ENCODE peak calls at places on chromosomes 7 and 10, in nine cellular contexts. S is K562, R is stomach, V is SK-N-SH, Q is ovary, Y is H1, X is sigmoid colon, E is HepG2, Z is suprapubic skin. U is an unnamed sample. For H3K36me3, the result is how much of the 10 kb centered on the place peaks cover.

GRCh38 chr7:132430863-132431822 is 145.1 kb downstream of the PLXNA4 start:
- DNase-seq in Q (no peak), R (no peak), Y (no peak), V (peak), X (peak), Z (no peak), S (no peak), E (no peak), U (peak)

GRCh38 chr10:69893271-69893900 is 91.7 kb downstream of the COL13A1 start:
- DNase-seq in Y (no peak), V (no peak), X (no peak), S (no peak), E (no peak), Z (no peak), R (no peak), Q (no peak), U (peak)

GRCh38 chr7:73978681-73979563 is 49.1 kb upstream of the ELN start:
- DNase-seq in Z (peak), Q (no peak), E (peak), R (peak), X (peak), V (peak), Y (peak), S (peak), U (peak)

GRCh38 chr10:78551184-78552005 is 517.4 kb upstream of the ZMIZ1 start:
- DNase-seq in R (no peak), E (peak), Y (no peak), Q (no peak), V (no peak), S (no peak), Z (no peak), X (no peak), U (no peak)

GRCh38 chr7:156975620-156976019 is 26.1 kb downstream of the NOM1 start:
- DNase-seq in E (no peak), X (no peak), R (no peak), Z (no peak), Y (no peak), S (no peak), Q (no peak), V (no peak), U (no peak)

GRCh38 chr10:26737730-26738129 is 40.2 kb downstream of the PDSS1 start:
- DNase-seq in X (no peak), Q (no peak), V (no peak), S (no peak), R (no peak), Y (no peak), E (no peak), Z (no peak), U (no peak)

GRCh38 chr10:10471758-10472157 is 545.9 kb upstream of the CELF2 start:
- DNase-seq in V (no peak), E (no peak), S (no peak), X (no peak), Y (no peak), Q (no peak), Z (no peak), R (no peak), U (no peak)

GRCh38 chr7:110090113-110090820 is 1000.7 kb upstream of the LRRN3 start:
- DNase-seq in E (peak), Y (no peak), R (no peak), Z (no peak), S (no peak), X (no peak), Q (no peak), V (no peak), U (no peak)

GRCh38 chr10:109721401-109722028 is 201.8 kb downstream of the XPNPEP1 start:
- DNase-seq in S (no peak), E (no peak), R (no peak), Y (no peak), V (no peak), Z (no peak), X (no peak), Q (no peak), U (no peak)

GRCh38 chr7:112996472-112996871 is 90.2 kb downstream of the GPR85 start:
- DNase-seq in X (no peak), S (no peak), V (no peak), E (no peak), R (no peak), Q (no peak), Z (no peak), Y (no peak), U (no peak)

GRCh38 chr10:61834519-61834918 is 67.0 kb upstream of the ARID5B start:
- DNase-seq in Q (no peak), X (no peak), R (no peak), Z (no peak), E (no peak), Y (no peak), V (no peak), S (no peak), U (no peak)

DNA sequence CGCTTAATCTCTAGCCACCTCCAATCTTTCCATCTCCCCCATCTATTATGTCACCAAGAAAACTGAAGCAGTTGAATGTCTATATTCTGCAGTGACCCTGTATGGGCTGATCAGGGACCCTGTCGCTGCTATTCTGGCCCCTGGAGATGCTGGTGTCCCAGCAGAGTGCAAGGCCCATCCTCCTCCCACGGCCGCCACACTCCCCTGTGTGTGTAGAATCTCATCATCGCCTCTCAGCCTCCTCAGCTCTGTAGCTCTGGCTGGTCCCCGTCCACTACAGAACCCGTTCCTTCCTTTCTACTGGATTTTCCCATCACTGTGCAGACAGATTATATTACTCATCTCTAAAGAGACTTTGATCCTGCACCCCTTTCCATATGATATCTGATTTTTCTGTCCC is 235.8 kb upstream of the PFKP start:
- DNase-seq in Z (no peak), Q (no peak), Y (no peak), E (no peak), R (no peak), S (no peak), V (no peak), X (no peak), U (no peak)
- H3K27ac ChIP-seq in Z (no peak), Q (no peak), Y (no peak), E (no peak), R (no peak), S (no peak), V (no peak), X (no peak), U (no peak)

GRCh38 chr7:37916017-37916672 is 472 bp downstream of the SFRP4 start:
- DNase-seq in S (no peak), Q (peak), Z (no peak), Y (peak), V (peak), R (no peak), E (no peak), X (peak), U (peak)
- TF ChIP-seq EP300 in S (no peak), Q (no peak), Z (no peak), Y (no peak), V (no peak), R (no peak), E (no peak), X (no peak), U (no peak)

GRCh38 chr7:135620447-135620846 is 41.9 kb upstream of the STMP1 start:
- DNase-seq in Z (no peak), S (no peak), V (no peak), Q (no peak), E (no peak), Y (no peak), X (no peak), R (no peak), U (no peak)
- H3K36me3 ChIP-seq in Z (half or more), S (half or more), V (half or more), Q (under half), E (under half), Y (half or more), X (half or more), R (half or more), U (under half)

DNA sequence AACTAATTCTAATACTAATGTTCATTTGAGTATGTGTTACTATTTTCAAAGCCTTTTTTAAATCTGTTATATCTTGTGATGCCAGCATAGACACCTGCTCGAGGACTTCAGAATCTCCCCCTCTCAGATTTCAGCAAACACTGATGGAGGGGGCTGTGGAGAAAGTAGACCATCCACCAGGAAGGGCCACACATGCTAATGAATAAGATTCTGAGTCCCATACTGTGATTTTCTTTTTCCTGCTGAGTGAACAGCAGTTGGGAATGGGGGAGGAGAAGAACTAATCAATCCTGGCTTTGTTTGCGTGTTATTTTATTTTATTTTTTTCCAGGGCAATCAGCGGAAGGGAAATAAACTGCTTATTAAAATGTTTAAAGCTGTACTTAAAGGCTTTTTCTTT is 157.9 kb upstream of the CSTF2T start:
- DNase-seq in S (no peak), Z (no peak), X (no peak), E (no peak), V (no peak), Y (no peak), Q (no peak), R (no peak), U (no peak)
- H3K27ac ChIP-seq in S (no peak), Z (no peak), X (no peak), E (no peak), V (no peak), Y (no peak), Q (no peak), R (no peak), U (no peak)

DNA sequence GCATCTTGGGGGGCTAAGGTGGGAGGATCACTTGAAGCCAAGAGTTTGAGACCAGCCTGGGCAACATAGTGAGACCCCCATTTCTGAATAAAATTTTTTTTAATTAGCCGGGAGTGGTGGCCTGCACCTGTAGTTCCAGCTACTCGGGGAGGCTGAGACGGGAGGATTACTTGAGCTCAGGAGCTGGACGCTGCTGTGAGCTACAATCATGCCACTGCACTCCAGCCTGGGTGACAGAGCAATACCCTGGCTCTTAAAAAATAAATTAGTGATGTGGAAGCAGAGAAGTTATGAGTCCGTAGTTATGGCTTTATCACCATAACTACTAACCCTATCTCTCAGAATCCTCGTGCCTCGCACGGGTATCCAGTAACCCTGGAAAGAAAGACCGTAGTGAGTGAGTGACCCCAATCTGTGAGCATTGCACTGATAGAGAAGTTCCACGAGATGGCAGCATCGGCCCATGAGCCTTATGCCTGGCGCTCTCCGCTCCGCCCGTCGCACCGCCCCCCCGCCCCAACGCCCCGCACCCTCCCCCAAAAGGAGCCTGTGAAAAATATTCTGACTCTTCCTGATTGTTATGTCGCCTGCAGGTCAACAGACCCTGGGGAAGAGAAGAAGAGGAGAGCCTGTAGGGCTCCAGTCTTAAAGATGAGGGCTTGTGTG is 4.9 kb upstream of the SLC29A3 start:
- DNase-seq in X (peak), Y (peak), S (peak), V (peak), E (no peak), Q (peak), R (peak), Z (no peak), U (peak)
- TF ChIP-seq EP300 in X (no peak), Y (no peak), S (no peak), V (no peak), E (no peak), Q (no peak), R (no peak), Z (no peak), U (no peak)

DNA sequence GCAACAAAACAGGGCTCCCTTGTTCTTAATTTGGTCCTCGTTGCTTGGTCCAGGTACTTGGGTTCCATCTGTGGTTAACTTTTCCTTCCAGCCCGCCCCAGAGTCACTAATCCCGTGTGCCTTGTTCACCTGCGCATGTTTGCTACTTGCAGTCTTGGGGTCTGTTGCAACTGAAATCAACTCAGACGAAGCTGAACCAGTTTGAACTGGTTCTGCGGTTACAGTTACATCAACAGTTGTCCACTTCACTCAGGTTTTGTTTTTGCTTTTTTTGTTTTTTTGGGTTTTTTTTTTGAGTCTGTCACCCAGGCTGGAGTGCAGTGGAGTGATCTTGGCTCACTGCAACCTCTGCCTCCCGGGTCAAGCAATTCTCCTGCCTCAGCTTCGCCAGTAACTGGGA is 34.7 kb downstream of the TRRAP start:
- DNase-seq in Z (no peak), E (no peak), X (no peak), Q (no peak), V (no peak), Y (no peak), R (no peak), S (no peak), U (no peak)
- H3K36me3 ChIP-seq in Z (half or more), E (under half), X (half or more), Q (under half), V (half or more), Y (half or more), R (half or more), S (half or more), U (half or more)

GRCh38 chr10:75531571-75532031 is 100.2 kb downstream of the LRMDA start:
- DNase-seq in X (no peak), V (no peak), E (no peak), Q (no peak), S (no peak), Y (no peak), R (no peak), Z (no peak), U (no peak)
- H3K27ac ChIP-seq in X (no peak), V (no peak), E (no peak), Q (no peak), S (no peak), Y (no peak), R (no peak), Z (no peak), U (no peak)

GRCh38 chr7:129569811-129570215 is 41.7 kb upstream of the NRF1 start:
- DNase-seq in Z (no peak), R (peak), Y (no peak), X (no peak), Q (no peak), S (no peak), V (no peak), E (peak), U (peak)
- TF ChIP-seq EP300 in Z (no peak), R (no peak), Y (no peak), X (no peak), Q (no peak), S (no peak), V (no peak), E (peak), U (no peak)

DNA sequence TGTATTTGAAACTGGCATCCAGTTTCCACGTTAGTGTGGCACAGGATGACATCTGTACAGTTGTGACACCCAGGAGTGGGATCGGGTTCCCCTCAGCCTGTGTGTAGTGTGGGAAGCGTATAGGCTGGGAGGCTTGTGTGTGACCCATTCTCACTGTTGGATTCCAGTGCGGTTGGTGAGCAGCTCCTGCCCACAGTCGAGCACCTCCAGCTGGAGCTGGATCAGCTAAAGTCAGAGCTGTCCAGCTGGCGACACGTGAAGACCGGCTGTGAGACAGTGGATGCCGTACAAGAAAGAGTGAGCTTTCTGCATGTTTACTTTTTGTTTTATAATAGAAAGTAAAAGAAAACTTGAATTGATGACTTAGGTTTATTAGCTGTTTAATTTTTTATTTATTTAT is 18.7 kb upstream of the GET4 start:
- DNase-seq in Q (no peak), X (no peak), Y (no peak), E (no peak), Z (no peak), S (no peak), V (no peak), R (no peak), U (no peak)
- H3K36me3 ChIP-seq in Q (under half), X (half or more), Y (half or more), E (under half), Z (half or more), S (half or more), V (half or more), R (half or more), U (under half)

U was measured in transverse colon.